ENCODE peak calls at places on chromosomes 2 and 18, in seven cellular contexts. T is adrenal gland, G is neural progenitor cell, J is endothelial cell of umbilical vein, H is RWPE2, W is Peyer's patch, M is fibroblast of lung. D is an unnamed sample. For H3K4me1, the result is how much of the 10 kb centered on the place peaks cover.

GRCh38 chr2:172927381-172928357 is 148.0 kb upstream of the MAP3K20 start:
- DNase-seq in T (peak), H (no peak), G (no peak), J (peak), M (peak), W (no peak), D (no peak)

GRCh38 chr2:130798472-130799221 is 38.1 kb upstream of the ARHGEF4 start:
- DNase-seq in W (no peak), M (peak), J (no peak), H (no peak), G (peak), T (peak), D (no peak)

GRCh38 chr18:2889761-2890192 is 43.0 kb downstream of the EMILIN2 start:
- DNase-seq in G (no peak), W (no peak), M (no peak), J (no peak), T (no peak), H (no peak), D (peak)

GRCh38 chr2:199470672-199471442 is 13.1 kb upstream of the SATB2 start:
- DNase-seq in H (no peak), M (no peak), G (peak), T (no peak), W (no peak), J (no peak), D (no peak)

GRCh38 chr18:77052656-77053309 is 79.8 kb downstream of the MBP start:
- DNase-seq in T (no peak), W (peak), G (no peak), M (no peak), H (no peak), J (no peak), D (no peak)

GRCh38 chr18:21341141-21341540 is 99.1 kb downstream of the GREB1L start:
- DNase-seq in G (no peak), H (no peak), M (no peak), W (no peak), T (no peak), J (no peak), D (peak)

GRCh38 chr2:25131567-25132295 is 36.6 kb downstream of the POMC start:
- DNase-seq in W (peak), J (no peak), H (no peak), T (no peak), M (no peak), G (peak), D (no peak)

GRCh38 chr2:21836766-21837543 is 713.2 kb downstream of the TDRD15 start:
- DNase-seq in M (peak), G (no peak), T (no peak), W (no peak), H (no peak), J (no peak), D (no peak)

GRCh38 chr2:238117199-238118154 is 17.3 kb downstream of the ESPNL start:
- DNase-seq in G (no peak), J (no peak), M (no peak), W (no peak), H (no peak), T (no peak), D (peak)

GRCh38 chr18:75162467-75162866 is 46.5 kb downstream of the PTGR3 start:
- DNase-seq in G (no peak), J (no peak), H (no peak), T (no peak), M (peak), W (no peak), D (peak)

GRCh38 chr2:214382229-214382628 is 28.6 kb upstream of the VWC2L start:
- DNase-seq in H (no peak), W (no peak), M (no peak), J (no peak), T (no peak), G (no peak), D (peak)

GRCh38 chr2:46669996-46670793 is 190.8 kb downstream of the TMEM247 start:
- DNase-seq in J (no peak), G (no peak), T (no peak), M (peak), W (no peak), H (no peak), D (peak)

GRCh38 chr2:173741715-173742114 is 223.5 kb downstream of the SP3 start:
- DNase-seq in G (no peak), W (no peak), T (no peak), J (no peak), M (no peak), H (no peak), D (no peak)

GRCh38 chr2:120350125-120350524 is 4.2 kb downstream of the INHBB start:
- DNase-seq in M (no peak), H (no peak), W (no peak), J (no peak), G (no peak), T (no peak), D (no peak)

GRCh38 chr18:76937597-76937996 is 115.2 kb downstream of the ZNF236 start:
- DNase-seq in T (no peak), J (no peak), W (no peak), H (no peak), M (no peak), G (no peak), D (no peak)

GRCh38 chr2:33134764-33135560 is 188.2 kb downstream of the LTBP1 start:
- DNase-seq in M (no peak), H (no peak), G (no peak), J (peak), W (no peak), T (no peak), D (no peak)

GRCh38 chr2:240921319-240922233 is 15.4 kb downstream of the CROCC2 start:
- DNase-seq in M (peak), J (no peak), H (peak), T (peak), G (no peak), W (peak), D (peak)

GRCh38 chr18:44502790-44503189 is 177.9 kb upstream of the SETBP1 start:
- DNase-seq in H (no peak), T (no peak), G (no peak), J (no peak), M (no peak), W (no peak), D (no peak)

GRCh38 chr18:36296591-36297418 is 708 bp upstream of the FHOD3 start:
- DNase-seq in W (peak), M (peak), G (peak), H (peak), J (peak), T (peak), D (peak)

GRCh38 chr2:147933931-147934330 is 86.6 kb downstream of the ORC4 start:
- DNase-seq in H (no peak), T (no peak), W (no peak), G (no peak), M (no peak), J (no peak), D (no peak)

GRCh38 chr2:175686002-175686401 is 316.1 kb downstream of the LNPK start:
- DNase-seq in M (no peak), T (no peak), H (no peak), J (no peak), G (no peak), W (no peak), D (no peak)

GRCh38 chr2:225028572-225028971 is 13.7 kb downstream of the DOCK10 start:
- DNase-seq in T (no peak), G (no peak), H (no peak), M (no peak), J (no peak), W (no peak), D (no peak)

GRCh38 chr2:153477096-153477555 is 1.4 kb downstream of the RPRM start:
- DNase-seq in J (no peak), G (peak), T (peak), M (no peak), W (no peak), H (no peak), D (no peak)

GRCh38 chr18:77068321-77068841 is 64.2 kb downstream of the MBP start:
- DNase-seq in W (peak), M (peak), T (no peak), G (no peak), H (no peak), J (no peak), D (peak)

GRCh38 chr18:79518028-79518682 is 122.4 kb downstream of the NFATC1 start:
- DNase-seq in T (no peak), W (no peak), H (peak), J (no peak), G (no peak), M (no peak), D (no peak)

GRCh38 chr2:147660680-147661079 is 184.1 kb upstream of the ACVR2A start:
- DNase-seq in W (no peak), T (no peak), H (no peak), M (no peak), G (no peak), J (no peak), D (no peak)

DNA sequence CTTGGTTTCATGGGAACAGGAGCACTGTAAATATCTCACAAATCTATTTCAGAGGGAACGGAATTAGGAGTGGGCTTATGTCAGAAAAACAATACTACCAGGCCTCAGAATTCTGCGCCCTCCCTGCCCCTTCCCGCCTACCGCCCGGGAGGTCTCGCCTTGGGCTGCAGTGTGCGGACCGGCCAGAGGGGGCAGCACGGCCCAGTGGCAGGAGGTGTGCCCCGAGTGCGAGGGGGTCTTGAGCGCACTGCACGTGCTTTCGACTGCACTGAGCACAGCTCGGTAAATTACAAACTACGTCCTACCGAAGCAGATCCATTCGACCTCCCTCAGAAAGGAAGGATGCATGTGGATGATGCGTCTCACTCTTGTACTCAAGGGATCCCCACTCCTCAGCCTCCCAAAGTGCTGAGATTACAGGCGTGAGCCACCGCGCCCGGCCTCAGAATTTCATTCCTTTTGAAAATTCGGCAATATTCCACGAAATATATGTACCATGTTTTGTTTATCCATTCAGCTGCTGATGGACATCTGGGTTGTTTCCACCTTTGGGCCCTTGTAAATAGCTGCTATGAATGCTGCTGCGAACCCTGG is 297.0 kb downstream of the BCL2 start:
- DNase-seq in M (no peak), G (peak), J (no peak), H (no peak), W (no peak), T (no peak), D (no peak)
- TF ChIP-seq CTCF in M (peak), G (peak), J (peak), H (no peak), W (peak), T (no peak), D (peak)

GRCh38 chr18:58866261-58867232 is 1.9 kb downstream of the ZNF532 start:
- DNase-seq in M (no peak), J (peak), T (no peak), H (no peak), W (no peak), G (no peak), D (no peak)

GRCh38 chr18:58863539-58864145 is 1.0 kb upstream of the ZNF532 start:
- DNase-seq in W (peak), M (peak), T (peak), J (peak), H (no peak), G (peak), D (no peak)

GRCh38 chr18:58865009-58865345 is 300 bp downstream of the ZNF532 start:
- DNase-seq in W (no peak), J (no peak), H (no peak), T (no peak), G (no peak), M (no peak), D (no peak)

GRCh38 chr18:58867281-58867961 is 2.7 kb downstream of the ZNF532 start:
- DNase-seq in H (no peak), T (no peak), W (no peak), G (peak), J (no peak), M (no peak), D (peak)

GRCh38 chr18:58865714-58866113 is 1.0 kb downstream of the ZNF532 start:
- DNase-seq in M (no peak), J (no peak), T (no peak), H (no peak), W (no peak), G (no peak), D (no peak)
- H3K4me1 ChIP-seq in M (under half), J (under half), T (under half), H (under half), W (under half), G (half or more), D (half or more)

DNA sequence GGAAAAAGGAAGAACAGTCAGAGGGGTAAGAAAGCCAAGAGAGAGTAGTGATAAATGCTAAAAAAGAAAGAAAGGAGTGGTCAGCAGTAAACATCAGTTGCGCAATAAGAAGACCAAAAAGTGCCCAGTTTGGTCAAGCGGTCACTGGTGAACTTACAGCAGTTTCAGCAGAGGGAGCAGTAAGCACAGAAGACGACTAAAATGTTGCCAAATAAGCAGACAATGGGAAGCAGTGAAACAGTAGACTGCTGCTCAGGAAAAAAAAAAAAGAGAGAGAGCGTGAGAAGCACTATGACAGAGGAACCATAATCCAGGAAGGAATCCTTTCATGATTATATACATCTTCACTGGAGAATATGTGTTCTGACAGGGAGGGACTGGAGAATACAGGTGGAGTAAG is 45.8 kb downstream of the DNAJC10 start:
- DNase-seq in J (peak), G (peak), H (no peak), M (peak), W (no peak), T (peak), D (no peak)
- TF ChIP-seq CTCF in J (no peak), G (peak), H (no peak), M (peak), W (no peak), T (no peak), D (no peak)

DNA sequence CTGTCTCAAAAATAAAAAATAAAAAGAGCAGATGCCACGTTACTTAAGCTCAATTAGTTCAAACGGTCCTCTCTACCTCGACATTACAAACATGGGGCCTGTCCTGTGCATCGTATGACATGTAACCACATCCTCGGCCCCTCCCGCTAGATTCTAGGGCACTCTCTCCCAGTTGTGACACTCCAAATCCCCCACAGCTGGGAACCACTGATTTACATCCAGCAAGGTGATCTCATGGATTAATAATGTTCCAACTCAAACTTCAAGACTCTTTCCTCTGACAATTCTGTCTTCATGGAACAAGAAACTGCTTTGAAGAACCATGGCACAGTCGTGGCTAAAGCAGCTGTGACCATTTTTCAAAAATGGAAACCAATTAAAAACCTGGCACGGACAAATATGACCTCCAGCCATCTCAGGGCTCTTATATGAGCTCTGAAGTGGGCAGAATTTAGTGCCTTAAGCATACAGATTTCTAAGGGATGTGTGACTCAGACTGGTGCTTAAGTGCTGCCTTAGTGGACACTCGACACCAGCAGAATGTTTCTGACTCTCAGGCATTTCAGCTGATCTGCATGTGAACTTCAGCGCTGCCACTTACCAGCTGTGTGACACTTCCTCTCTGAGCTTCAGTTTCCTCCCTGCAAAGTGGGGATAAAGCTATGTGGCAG is 31.7 kb upstream of the ASAP2 start:
- DNase-seq in G (no peak), W (no peak), J (peak), H (no peak), T (no peak), M (peak), D (peak)
- H3K4me1 ChIP-seq in G (under half), W (under half), J (under half), H (under half), T (under half), M (under half), D (under half)

GRCh38 chr18:12121175-12122095 is 27.8 kb downstream of the ANKRD62 start:
- DNase-seq in M (peak), T (no peak), J (peak), G (peak), H (no peak), W (no peak), D (no peak)
- TF ChIP-seq CTCF in M (peak), T (peak), J (no peak), G (peak), H (no peak), W (no peak), D (peak)